ENCODE peak calls at places on chromosomes 1 and 21, in nine cellular contexts. C, G, Z, N, Y, S, U, A and V are unnamed samples.

GRCh38 chr1:118785246-118785645 is 202.9 kb downstream of the TBX15 start:
- DNase-seq in S (no peak), A (no peak), Y (no peak), N (peak), G (no peak), C (no peak), U (no peak), Z (no peak), V (no peak)

GRCh38 chr1:221663321-221663720 is 78.6 kb downstream of the DUSP10 start:
- DNase-seq in G (no peak), C (no peak), Z (no peak), Y (no peak), N (no peak), S (no peak), U (no peak), A (no peak), V (no peak)

GRCh38 chr1:191993549-191993948 is 164.7 kb upstream of the RGS18 start:
- DNase-seq in G (no peak), N (peak), Z (no peak), C (no peak), S (no peak), Y (no peak), U (no peak), A (no peak), V (no peak)

GRCh38 chr1:29349871-29350491 is 113.7 kb downstream of the PTPRU start:
- DNase-seq in C (no peak), Z (no peak), Y (no peak), G (no peak), S (no peak), U (no peak), A (no peak), N (peak), V (no peak)

GRCh38 chr1:57926025-57926552 is 502.2 kb upstream of the DAB1 start:
- DNase-seq in Z (no peak), U (no peak), S (no peak), N (no peak), Y (no peak), G (no peak), A (no peak), C (no peak), V (no peak)

GRCh38 chr1:206809504-206810084 is 37.3 kb upstream of the IL10 start:
- DNase-seq in S (no peak), A (no peak), N (peak), Z (no peak), U (no peak), G (no peak), Y (peak), C (peak), V (peak)

GRCh38 chr1:195765099-195765498 is 843.1 kb downstream of the KCNT2 start:
- DNase-seq in C (no peak), G (no peak), A (no peak), S (no peak), U (no peak), Z (no peak), N (no peak), Y (no peak), V (no peak)

GRCh38 chr21:33870768-33871167 is 44.8 kb downstream of the ATP5PO start:
- DNase-seq in U (no peak), G (no peak), Z (no peak), N (no peak), A (no peak), C (no peak), Y (no peak), S (no peak), V (no peak)

GRCh38 chr1:36705629-36706028 is 222.9 kb upstream of the CSF3R start:
- DNase-seq in S (no peak), A (no peak), Z (no peak), G (no peak), N (no peak), C (no peak), Y (peak), U (no peak), V (no peak)

GRCh38 chr1:245888809-245889208 is 618.3 kb downstream of the SMYD3 start:
- DNase-seq in Y (peak), Z (no peak), S (no peak), U (no peak), C (no peak), G (no peak), A (no peak), N (peak), V (no peak)

GRCh38 chr1:15386128-15386824 is 23.4 kb upstream of the EFHD2 start:
- DNase-seq in A (peak), U (no peak), C (no peak), Z (no peak), N (no peak), S (peak), Y (no peak), G (no peak), V (no peak)

GRCh38 chr1:24089743-24090555 is 22.0 kb downstream of the MYOM3 start:
- DNase-seq in C (no peak), N (no peak), A (no peak), Z (no peak), U (no peak), G (no peak), Y (no peak), S (no peak), V (no peak)

GRCh38 chr1:39671793-39672550 is at the start of gene NT5C1A:
- DNase-seq in Z (no peak), N (no peak), S (no peak), G (no peak), A (peak), Y (peak), C (no peak), U (peak), V (peak)

GRCh38 chr1:154220970-154221814 is 437 bp downstream of the UBAP2L start:
- DNase-seq in C (peak), Y (no peak), S (peak), G (peak), Z (peak), A (peak), N (peak), U (peak), V (peak)

GRCh38 chr1:66947267-66947666 is 22.5 kb downstream of the MIER1 start:
- DNase-seq in Z (no peak), N (no peak), Y (no peak), S (no peak), A (no peak), C (no peak), U (no peak), G (no peak), V (no peak)

GRCh38 chr1:2644591-2645101 is 11.8 kb upstream of the MMEL1 start:
- DNase-seq in N (no peak), A (no peak), G (no peak), Z (no peak), U (no peak), S (no peak), C (no peak), Y (no peak), V (no peak)

GRCh38 chr1:167294528-167294927 is 73.8 kb downstream of the POU2F1 start:
- DNase-seq in G (no peak), S (no peak), C (no peak), A (no peak), N (no peak), U (no peak), Y (no peak), Z (no peak), V (no peak)

GRCh38 chr1:46526689-46527291 is 24.7 kb downstream of the KNCN start:
- DNase-seq in S (no peak), C (no peak), A (no peak), Y (no peak), Z (peak), G (no peak), U (no peak), N (no peak), V (no peak)

GRCh38 chr1:66445492-66446181 is 88.3 kb upstream of the SGIP1 start:
- DNase-seq in C (peak), U (no peak), A (peak), Y (no peak), G (peak), S (no peak), N (no peak), Z (peak), V (peak)

GRCh38 chr1:45359882-45360513 is 19.8 kb upstream of the MUTYH start:
- DNase-seq in Y (peak), N (peak), U (peak), G (peak), A (peak), Z (no peak), C (peak), S (peak), V (peak)

GRCh38 chr1:236089046-236089773 is 24.3 kb upstream of the NID1 start:
- DNase-seq in N (peak), Z (no peak), A (no peak), Y (no peak), U (no peak), C (no peak), S (no peak), G (no peak), V (no peak)

GRCh38 chr1:212315907-212316306 is 30.7 kb downstream of the PPP2R5A start:
- DNase-seq in S (no peak), C (no peak), A (no peak), G (no peak), N (peak), Z (no peak), Y (no peak), U (no peak), V (no peak)

GRCh38 chr1:111199881-111200801 is at the start of gene DENND2D:
- DNase-seq in A (peak), G (peak), Z (peak), C (peak), S (no peak), Y (no peak), N (no peak), U (no peak), V (peak)